ENCODE peak calls at places on chromosomes 4 and X, in nine cellular contexts. X is heart left ventricle; N is GM04504; V is body of pancreas; B is Right ventricle myocardium superior; K is H4; T is cardiac muscle cell; L is cardiac fibroblast; G is activated CD8-positive, alpha-beta memory T cell treated with anti-CD3 and anti-CD28 coated beads for 48 hours. C is an unnamed sample.
A peak's percentile ranks its signal among the peaks of the same experiment; 100 is the strongest.

GRCh38 chr4:38867478-38868054 is at the start of gene FAM114A1:
- DNase-seq in X (peak; percentile 91), N (peak; percentile 74), V (peak; percentile 82), B (peak; percentile 90), K (peak; percentile 75), T (peak; percentile 88), L (peak; percentile 78), G (no peak), C (peak; percentile 84)

GRCh38 chrX:84186603-84187358 is 1.2 kb downstream of the RPS6KA6 start:
- DNase-seq in X (no peak), N (no peak), V (peak; percentile 8), B (no peak), K (no peak), T (no peak), L (no peak), G (no peak), C (no peak)

GRCh38 chrX:9144643-9145290 is 110.8 kb upstream of the FAM9B start:
- DNase-seq in X (no peak), N (no peak), V (no peak), B (no peak), K (no peak), T (no peak), L (peak; percentile 44), G (no peak), C (no peak)

GRCh38 chr4:26073886-26074560 is 160.0 kb downstream of the SMIM20 start:
- DNase-seq in X (no peak), N (no peak), V (no peak), B (no peak), K (no peak), T (no peak), L (no peak), G (no peak), C (no peak)

GRCh38 chr4:87370071-87370470 is 20.9 kb downstream of the HSD17B11 start:
- DNase-seq in X (no peak), N (no peak), V (no peak), B (no peak), K (no peak), T (no peak), L (peak; percentile 9), G (no peak), C (no peak)

GRCh38 chrX:21738145-21738949 is 19.6 kb downstream of the SMPX start:
- DNase-seq in X (no peak), N (no peak), V (no peak), B (no peak), K (no peak), T (peak; percentile 26), L (no peak), G (no peak), C (no peak)

GRCh38 chr4:154503598-154503997 is 12.0 kb upstream of the DCHS2 start:
- DNase-seq in X (no peak), N (no peak), V (no peak), B (no peak), K (peak; percentile 20), T (peak; percentile 54), L (peak; percentile 32), G (no peak), C (no peak)

GRCh38 chr4:71277353-71277752 is 61.5 kb upstream of the SLC4A4 start:
- DNase-seq in X (no peak), N (no peak), V (no peak), B (no peak), K (no peak), T (no peak), L (no peak), G (no peak), C (no peak)

GRCh38 chrX:130245441-130245840 is 23.3 kb downstream of the ZNF280C start:
- DNase-seq in X (no peak), N (peak; percentile 27), V (no peak), B (no peak), K (no peak), T (no peak), L (peak; percentile 57), G (no peak), C (no peak)

GRCh38 chr4:88939697-88940096 is 117.3 kb downstream of the FAM13A start:
- DNase-seq in X (no peak), N (no peak), V (no peak), B (no peak), K (no peak), T (no peak), L (peak; percentile 72), G (no peak), C (no peak)

GRCh38 chr4:184808719-184809062 is 17.1 kb downstream of the ACSL1 start:
- DNase-seq in X (no peak), N (no peak), V (no peak), B (no peak), K (no peak), T (peak; percentile 34), L (peak; percentile 18), G (no peak), C (no peak)

GRCh38 chrX:96464880-96465558 is 219.6 kb upstream of the DIAPH2 start:
- DNase-seq in X (no peak), N (no peak), V (no peak), B (no peak), K (peak; percentile 23), T (no peak), L (no peak), G (no peak), C (no peak)

GRCh38 chrX:85109235-85109634 is 105.6 kb downstream of the APOOL start:
- DNase-seq in X (no peak), N (no peak), V (peak; percentile 17), B (no peak), K (peak; percentile 29), T (no peak), L (peak; percentile 32), G (no peak), C (no peak)

GRCh38 chr4:159360549-159360948 is 257.7 kb downstream of the RAPGEF2 start:
- DNase-seq in X (no peak), N (peak; percentile 56), V (no peak), B (no peak), K (peak; percentile 27), T (no peak), L (peak; percentile 88), G (no peak), C (no peak)

GRCh38 chr4:111689731-111690130 is 455.5 kb upstream of the FAM241A start:
- DNase-seq in X (no peak), N (no peak), V (no peak), B (no peak), K (peak; percentile 20), T (no peak), L (no peak), G (no peak), C (no peak)

GRCh38 chrX:23494741-23495140 is 160.1 kb downstream of the PTCHD1 start:
- DNase-seq in X (no peak), N (no peak), V (no peak), B (no peak), K (no peak), T (no peak), L (no peak), G (no peak), C (no peak)

GRCh38 chrX:9272166-9272565 is 192.7 kb upstream of the TBL1X start:
- DNase-seq in X (no peak), N (peak; percentile 21), V (no peak), B (no peak), K (no peak), T (no peak), L (no peak), G (no peak), C (no peak)

GRCh38 chrX:43141885-43142284 is 363.9 kb upstream of the PPP1R2C start:
- DNase-seq in X (no peak), N (no peak), V (no peak), B (no peak), K (no peak), T (peak; percentile 84), L (no peak), G (no peak), C (no peak)

GRCh38 chr4:177159600-177159999 is 150.1 kb upstream of the NEIL3 start:
- DNase-seq in X (no peak), N (no peak), V (no peak), B (no peak), K (no peak), T (no peak), L (no peak), G (no peak), C (no peak)

GRCh38 chrX:318739-319578 is at the start of gene GTPBP6:
- DNase-seq in X (peak; percentile 100), N (peak; percentile 99), V (peak; percentile 100), B (peak; percentile 100), K (peak; percentile 100), T (peak; percentile 99), L (peak; percentile 100), G (peak; percentile 93), C (peak; percentile 100)

GRCh38 chrX:19852014-19853005 is 35.1 kb downstream of the SH3KBP1 start:
- DNase-seq in X (peak; percentile 55), N (no peak), V (no peak), B (no peak), K (peak; percentile 14), T (no peak), L (peak; percentile 77), G (no peak), C (no peak)

GRCh38 chr4:145827885-145828284 is 110.7 kb downstream of the ZNF827 start:
- DNase-seq in X (no peak), N (no peak), V (no peak), B (no peak), K (no peak), T (no peak), L (no peak), G (no peak), C (no peak)

GRCh38 chr4:118224239-118224829 is 128.5 kb downstream of the PRSS12 start:
- DNase-seq in X (no peak), N (peak; percentile 38), V (no peak), B (no peak), K (peak; percentile 69), T (peak; percentile 74), L (peak; percentile 82), G (no peak), C (peak; percentile 69)

GRCh38 chr4:138494931-138495330 is 252.8 kb upstream of the SLC7A11 start:
- DNase-seq in X (no peak), N (peak; percentile 44), V (no peak), B (no peak), K (peak; percentile 76), T (peak; percentile 16), L (peak; percentile 43), G (no peak), C (peak; percentile 12)

GRCh38 chr4:130747842-130748241 is 1651.9 kb downstream of the C4orf33 start:
- DNase-seq in X (no peak), N (no peak), V (no peak), B (no peak), K (peak; percentile 34), T (no peak), L (peak; percentile 21), G (no peak), C (no peak)

GRCh38 chr4:5755161-5755560 is 44.2 kb downstream of the EVC start:
- DNase-seq in X (no peak), N (no peak), V (no peak), B (no peak), K (no peak), T (no peak), L (no peak), G (no peak), C (no peak)

GRCh38 chr4:139416073-139416673 is 37.7 kb upstream of the RAB33B start:
- DNase-seq in X (no peak), N (peak; percentile 9), V (no peak), B (no peak), K (peak; percentile 23), T (peak; percentile 28), L (peak; percentile 79), G (no peak), C (peak; percentile 60)

GRCh38 chr4:82745173-82745842 is 53.3 kb downstream of the SCD5 start:
- DNase-seq in X (no peak), N (no peak), V (peak; percentile 39), B (no peak), K (no peak), T (no peak), L (peak; percentile 44), G (no peak), C (no peak)

GRCh38 chr4:74975848-74976824 is 43.2 kb downstream of the PARM1 start:
- DNase-seq in X (peak; percentile 58), N (no peak), V (no peak), B (peak; percentile 34), K (no peak), T (no peak), L (no peak), G (no peak), C (no peak)

GRCh38 chrX:94908648-94909047 is 1234.6 kb downstream of the FAM133A start:
- DNase-seq in X (no peak), N (no peak), V (no peak), B (no peak), K (no peak), T (no peak), L (no peak), G (no peak), C (no peak)

GRCh38 chrX:48826135-48826875 is at the start of gene ERAS:
- DNase-seq in X (no peak), N (no peak), V (no peak), B (no peak), K (no peak), T (no peak), L (no peak), G (no peak), C (no peak)